ENCODE peak calls at places on chromosomes 6 and 20, in nine cellular contexts. I, F, Q, S, W, L, N, Y and M are unnamed samples.

GRCh38 chr20:54598351-54598750 is 123.0 kb downstream of the DOK5 start:
- DNase-seq in I (no peak), F (no peak), Q (no peak), S (no peak), W (no peak), L (no peak), N (no peak), Y (no peak), M (no peak)

GRCh38 chr20:17720755-17721154 is 21.0 kb downstream of the BANF2 start:
- DNase-seq in I (no peak), F (no peak), Q (no peak), S (no peak), W (no peak), L (no peak), N (no peak), Y (no peak), M (no peak)

GRCh38 chr6:16721977-16722376 is 39.3 kb downstream of the ATXN1 start:
- DNase-seq in I (peak), F (no peak), Q (no peak), S (no peak), W (no peak), L (no peak), N (no peak), Y (no peak), M (no peak)

GRCh38 chr20:10897341-10897740 is 223.5 kb upstream of the JAG1 start:
- DNase-seq in I (peak), F (no peak), Q (no peak), S (no peak), W (no peak), L (no peak), N (no peak), Y (no peak), M (no peak)

GRCh38 chr6:85669735-85670194 is 27.1 kb upstream of the SYNCRIP start:
- DNase-seq in I (peak), F (no peak), Q (peak), S (no peak), W (peak), L (peak), N (no peak), Y (peak), M (peak)

GRCh38 chr6:51570168-51570921 is 517.1 kb downstream of the PKHD1 start:
- DNase-seq in I (peak), F (no peak), Q (no peak), S (no peak), W (no peak), L (no peak), N (no peak), Y (no peak), M (no peak)

GRCh38 chr20:731891-732560 is 36.3 kb downstream of the SLC52A3 start:
- DNase-seq in I (no peak), F (peak), Q (no peak), S (no peak), W (no peak), L (no peak), N (no peak), Y (no peak), M (no peak)

GRCh38 chr6:167799033-167799933 is 27.4 kb upstream of the AFDN start:
- DNase-seq in I (no peak), F (no peak), Q (no peak), S (peak), W (peak), L (no peak), N (no peak), Y (no peak), M (no peak)

GRCh38 chr6:20879526-20879925 is 345.3 kb downstream of the CDKAL1 start:
- DNase-seq in I (no peak), F (no peak), Q (no peak), S (no peak), W (peak), L (no peak), N (no peak), Y (no peak), M (no peak)

GRCh38 chr6:136344420-136344819 is 54.8 kb upstream of the BCLAF1 start:
- DNase-seq in I (no peak), F (no peak), Q (no peak), S (no peak), W (peak), L (peak), N (no peak), Y (peak), M (no peak)

GRCh38 chr6:34190504-34191122 is 44.7 kb upstream of the GRM4 start:
- DNase-seq in I (no peak), F (peak), Q (no peak), S (no peak), W (no peak), L (no peak), N (no peak), Y (no peak), M (no peak)
- TF ChIP-seq CTCF in I (no peak), F (no peak), Q (no peak), S (no peak), W (no peak), L (no peak), N (no peak), Y (no peak), M (no peak)

GRCh38 chr6:57021086-57021720 is 25.3 kb upstream of the KIAA1586 start:
- DNase-seq in I (peak), F (no peak), Q (no peak), S (no peak), W (peak), L (peak), N (no peak), Y (peak), M (peak)

GRCh38 chr6:57013501-57013900 is 33.0 kb upstream of the KIAA1586 start:
- DNase-seq in I (peak), F (no peak), Q (no peak), S (no peak), W (peak), L (peak), N (no peak), Y (peak), M (no peak)

GRCh38 chr6:57019434-57019833 is 27.1 kb upstream of the KIAA1586 start:
- DNase-seq in I (no peak), F (no peak), Q (no peak), S (no peak), W (no peak), L (no peak), N (no peak), Y (no peak), M (no peak)

DNA sequence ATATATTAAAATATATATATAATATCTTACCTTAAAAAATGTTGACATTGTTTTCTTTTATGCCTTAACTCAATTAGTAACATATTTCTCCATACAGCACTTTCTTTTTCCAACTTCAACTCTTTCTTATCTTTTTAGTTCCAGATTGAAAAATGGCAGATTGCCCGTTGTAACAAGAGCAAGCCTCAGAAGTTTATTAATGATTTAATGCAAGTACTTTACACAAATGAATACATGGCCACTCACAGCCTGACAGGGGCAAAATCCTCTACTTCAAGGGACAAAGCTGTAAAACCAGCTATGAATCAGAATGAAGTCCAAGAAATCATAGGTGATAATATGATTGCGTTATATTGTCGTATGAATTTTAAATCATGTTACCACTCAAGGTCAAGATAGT is 29.4 kb upstream of the KIAA1586 start:
- DNase-seq in I (no peak), F (no peak), Q (no peak), S (no peak), W (no peak), L (no peak), N (no peak), Y (peak), M (no peak)
- TF ChIP-seq CTCF in I (no peak), F (no peak), Q (no peak), S (no peak), W (no peak), L (no peak), N (no peak), Y (no peak), M (no peak)

DNA sequence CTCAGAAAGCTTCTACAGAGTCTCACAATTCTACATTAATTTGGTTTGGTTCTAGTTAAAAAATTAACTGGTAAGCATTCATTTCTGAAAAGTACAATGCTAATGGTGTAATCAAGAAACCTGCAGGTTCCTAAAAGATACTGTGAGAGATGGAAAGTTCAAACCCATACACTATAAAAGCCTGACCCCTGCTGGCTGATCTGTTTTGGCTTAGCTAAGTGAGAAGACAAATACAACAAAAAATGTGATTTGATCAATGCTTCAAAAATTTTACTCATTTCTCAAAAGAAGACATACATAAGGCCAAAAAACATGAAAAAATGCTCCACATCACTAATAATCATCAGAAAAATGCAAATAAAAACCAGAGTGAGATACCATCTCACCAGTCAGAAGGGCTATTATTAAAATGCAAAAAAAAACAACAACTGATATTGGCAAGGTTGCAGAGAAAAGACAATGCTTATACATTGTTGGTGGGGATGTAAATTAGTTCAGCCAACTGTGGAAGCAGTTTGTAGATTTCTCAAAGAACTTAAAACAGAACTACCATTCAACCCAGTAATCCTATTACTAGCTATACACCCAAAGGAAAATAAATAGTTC is 102.8 kb downstream of the MOXD1 start:
- DNase-seq in I (peak), F (no peak), Q (no peak), S (no peak), W (peak), L (no peak), N (no peak), Y (peak), M (no peak)
- TF ChIP-seq CTCF in I (peak), F (peak), Q (peak), S (peak), W (peak), L (peak), N (peak), Y (peak), M (peak)

GRCh38 chr6:166770216-166771116 is 143.4 kb upstream of the RPS6KA2 start:
- DNase-seq in I (no peak), F (no peak), Q (no peak), S (no peak), W (no peak), L (no peak), N (no peak), Y (peak), M (no peak)
- TF ChIP-seq CTCF in I (no peak), F (no peak), Q (no peak), S (no peak), W (peak), L (peak), N (no peak), Y (peak), M (no peak)

GRCh38 chr6:166005846-166006592 is 161.6 kb downstream of the TBXT start:
- DNase-seq in I (no peak), F (no peak), Q (no peak), S (peak), W (peak), L (no peak), N (no peak), Y (peak), M (no peak)
- TF ChIP-seq CTCF in I (no peak), F (no peak), Q (no peak), S (no peak), W (no peak), L (no peak), N (no peak), Y (no peak), M (no peak)

DNA sequence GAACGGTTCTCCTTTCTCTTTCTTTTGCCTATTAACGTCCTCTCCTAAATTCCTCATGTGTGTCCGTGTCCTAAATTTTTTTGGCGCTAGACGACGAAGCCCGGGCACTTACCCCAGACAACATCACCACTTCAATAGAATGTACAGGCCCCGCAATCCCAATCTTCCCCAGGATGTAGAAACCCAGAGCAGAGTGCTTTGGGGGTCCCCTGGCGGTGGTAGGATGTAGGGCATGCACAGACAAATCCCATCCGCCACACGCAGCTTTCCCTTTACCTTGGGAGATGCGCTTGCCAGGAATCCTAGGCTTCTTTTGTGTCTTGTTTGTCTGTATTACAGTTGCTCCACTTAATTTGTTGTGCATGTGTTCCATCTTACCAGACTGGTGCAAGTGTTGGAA is 417.3 kb upstream of the ARID1B start:
- DNase-seq in I (no peak), F (no peak), Q (no peak), S (no peak), W (no peak), L (no peak), N (no peak), Y (no peak), M (no peak)
- TF ChIP-seq CTCF in I (no peak), F (no peak), Q (no peak), S (no peak), W (no peak), L (peak), N (no peak), Y (no peak), M (no peak)

GRCh38 chr6:142945446-142946180 is 637 bp upstream of the HIVEP2 start:
- DNase-seq in I (peak), F (peak), Q (peak), S (peak), W (no peak), L (no peak), N (no peak), Y (no peak), M (peak)

GRCh38 chr6:142943746-142944125 is 1.2 kb downstream of the HIVEP2 start:
- DNase-seq in I (peak), F (no peak), Q (peak), S (no peak), W (peak), L (no peak), N (no peak), Y (peak), M (no peak)

GRCh38 chr6:142946181-142946923 is 1.4 kb upstream of the HIVEP2 start:
- DNase-seq in I (peak), F (peak), Q (peak), S (peak), W (peak), L (peak), N (peak), Y (peak), M (peak)

GRCh38 chr6:142944126-142945066 is 580 bp downstream of the HIVEP2 start:
- DNase-seq in I (peak), F (peak), Q (peak), S (peak), W (peak), L (peak), N (peak), Y (peak), M (peak)

DNA sequence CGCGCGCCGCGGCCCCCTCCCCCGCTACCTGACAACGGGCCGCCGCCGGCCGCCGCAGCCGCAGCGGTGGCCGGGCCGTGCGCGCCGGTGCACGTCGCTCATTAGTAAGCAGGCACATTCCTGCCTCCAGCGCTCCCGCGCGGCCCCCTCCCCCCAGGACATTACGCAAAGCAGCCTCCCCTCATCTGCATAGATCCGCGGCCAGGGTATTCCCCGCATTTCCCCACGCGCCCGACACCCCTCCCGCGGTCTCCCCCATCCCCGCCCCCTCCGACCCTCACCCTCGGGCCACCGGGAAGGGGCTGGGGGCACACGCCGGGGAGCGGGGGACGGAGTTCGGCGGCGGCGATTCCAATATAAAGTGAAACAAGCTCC is at the start of gene HIVEP2:
- DNase-seq in I (peak), F (peak), Q (peak), S (peak), W (peak), L (no peak), N (no peak), Y (peak), M (peak)
- TF ChIP-seq CTCF in I (peak), F (no peak), Q (no peak), S (no peak), W (no peak), L (no peak), N (no peak), Y (peak), M (no peak)